ENCODE peak calls at places on chromosomes 5 and 9, in six cellular contexts. One of them, this sample, is unnamed.

GRCh38 chr5:20974423-20974822 is 986.4 kb upstream of the CDH18 start:
- DNase-seq in pancreas: no peak
- DNase-seq in hepatocyte: no peak
- DNase-seq in dorsolateral prefrontal cortex: no peak
- DNase-seq in Caco-2: no peak
- DNase-seq in psoas muscle: no peak
- DNase-seq in this sample: no peak

GRCh38 chr9:7174301-7174700 is 416.5 kb downstream of the KDM4C start:
- DNase-seq in hepatocyte: no peak
- DNase-seq in dorsolateral prefrontal cortex: no peak
- DNase-seq in Caco-2: no peak
- DNase-seq in pancreas: no peak
- DNase-seq in psoas muscle: no peak
- DNase-seq in this sample: no peak

GRCh38 chr9:109323771-109324170 is 2.9 kb upstream of the EPB41L4B start:
- DNase-seq in Caco-2: no peak
- DNase-seq in hepatocyte: no peak
- DNase-seq in dorsolateral prefrontal cortex: no peak
- DNase-seq in psoas muscle: no peak
- DNase-seq in pancreas: no peak
- DNase-seq in this sample: no peak

GRCh38 chr5:80255425-80255751 is 460 bp downstream of the SERINC5 start:
- DNase-seq in psoas muscle: peak; percentile 79
- DNase-seq in hepatocyte: peak; percentile 78
- DNase-seq in dorsolateral prefrontal cortex: peak; percentile 54
- DNase-seq in pancreas: peak; percentile 73
- DNase-seq in Caco-2: peak; percentile 62
- DNase-seq in this sample: peak; percentile 67

GRCh38 chr9:93575706-93576295 is 583 bp upstream of the PHF2 start:
- DNase-seq in Caco-2: no peak
- DNase-seq in psoas muscle: peak; percentile 77
- DNase-seq in hepatocyte: peak; percentile 64
- DNase-seq in pancreas: peak; percentile 59
- DNase-seq in dorsolateral prefrontal cortex: peak; percentile 49
- DNase-seq in this sample: peak; percentile 58

GRCh38 chr5:102733534-102733933 is 21.6 kb upstream of the PAM start:
- DNase-seq in Caco-2: no peak
- DNase-seq in dorsolateral prefrontal cortex: no peak
- DNase-seq in psoas muscle: no peak
- DNase-seq in hepatocyte: no peak
- DNase-seq in pancreas: no peak
- DNase-seq in this sample: no peak

GRCh38 chr5:146079695-146080361 is 25.5 kb downstream of the PLAC8L1 start:
- DNase-seq in psoas muscle: no peak
- DNase-seq in dorsolateral prefrontal cortex: no peak
- DNase-seq in pancreas: no peak
- DNase-seq in Caco-2: no peak
- DNase-seq in hepatocyte: no peak
- DNase-seq in this sample: no peak

GRCh38 chr5:171521219-171521633 is 101.8 kb downstream of the FGF18 start:
- DNase-seq in pancreas: no peak
- DNase-seq in dorsolateral prefrontal cortex: peak; percentile 31
- DNase-seq in Caco-2: no peak
- DNase-seq in psoas muscle: peak; percentile 68
- DNase-seq in hepatocyte: peak; percentile 66
- DNase-seq in this sample: peak; percentile 50

GRCh38 chr5:145840458-145841132 is 5.5 kb upstream of the PRELID2 start:
- DNase-seq in psoas muscle: no peak
- DNase-seq in pancreas: no peak
- DNase-seq in hepatocyte: no peak
- DNase-seq in dorsolateral prefrontal cortex: no peak
- DNase-seq in Caco-2: no peak
- DNase-seq in this sample: no peak

GRCh38 chr9:34974664-34975063 is 14.9 kb upstream of the DNAJB5 start:
- DNase-seq in dorsolateral prefrontal cortex: no peak
- DNase-seq in pancreas: no peak
- DNase-seq in psoas muscle: no peak
- DNase-seq in Caco-2: peak; percentile 2
- DNase-seq in hepatocyte: no peak
- DNase-seq in this sample: no peak

GRCh38 chr5:6501701-6502100 is 53.0 kb downstream of the UBE2QL1 start:
- DNase-seq in dorsolateral prefrontal cortex: no peak
- DNase-seq in psoas muscle: no peak
- DNase-seq in hepatocyte: no peak
- DNase-seq in Caco-2: no peak
- DNase-seq in pancreas: no peak
- DNase-seq in this sample: no peak

GRCh38 chr5:137636846-137637515 is 98.9 kb downstream of the KLHL3 start:
- DNase-seq in psoas muscle: no peak
- DNase-seq in Caco-2: no peak
- DNase-seq in hepatocyte: no peak
- DNase-seq in dorsolateral prefrontal cortex: no peak
- DNase-seq in pancreas: no peak
- DNase-seq in this sample: peak; percentile 25

GRCh38 chr9:122387526-122387925 is 16.7 kb downstream of the PTGS1 start:
- DNase-seq in Caco-2: no peak
- DNase-seq in pancreas: no peak
- DNase-seq in psoas muscle: no peak
- DNase-seq in hepatocyte: no peak
- DNase-seq in dorsolateral prefrontal cortex: no peak
- DNase-seq in this sample: no peak

DNA sequence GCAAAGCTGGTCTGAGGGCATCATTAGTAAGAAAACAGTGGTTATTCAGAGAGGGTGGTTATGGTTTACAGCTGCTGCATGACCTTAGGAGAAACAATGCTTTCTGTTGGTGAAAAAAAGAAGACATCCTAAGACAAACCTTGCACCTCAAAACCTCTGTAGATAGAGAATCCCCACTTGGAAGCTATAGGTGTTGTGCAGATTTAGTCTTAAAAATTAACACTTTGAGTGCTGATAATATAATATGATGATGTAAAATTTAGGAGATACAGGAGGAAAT is 1.4 kb upstream of the PTTG1 start:
- DNase-seq in dorsolateral prefrontal cortex: no peak
- DNase-seq in psoas muscle: no peak
- DNase-seq in pancreas: no peak
- DNase-seq in hepatocyte: no peak
- DNase-seq in Caco-2: no peak
- DNase-seq in this sample: no peak
- H3K4me3 ChIP-seq in dorsolateral prefrontal cortex: no peak overlapping the region
- H3K4me3 ChIP-seq in psoas muscle: no peak overlapping the region
- H3K4me3 ChIP-seq in pancreas: no peak overlapping the region
- H3K4me3 ChIP-seq in hepatocyte: no peak overlapping the region
- H3K4me3 ChIP-seq in Caco-2: no peak overlapping the region
- H3K4me3 ChIP-seq in this sample: no peak overlapping the region

DNA sequence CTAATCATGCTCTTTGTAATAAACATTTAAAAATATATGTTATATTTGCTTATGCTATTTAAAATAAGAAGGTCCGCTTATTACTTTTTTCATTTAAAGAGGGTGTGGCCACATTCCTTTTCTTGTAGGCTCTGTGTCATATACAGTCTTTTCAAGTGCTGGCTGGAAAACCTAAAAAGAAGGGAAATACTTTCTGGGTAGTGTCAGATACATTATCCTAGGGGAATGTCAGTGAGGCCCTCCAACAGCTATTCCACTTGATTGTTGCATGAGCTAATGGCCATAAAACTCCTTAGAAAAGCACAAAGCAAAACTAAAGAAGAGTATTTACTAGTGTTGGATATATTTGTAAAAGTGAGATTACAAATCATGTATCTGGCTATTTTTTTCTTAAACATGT is 780 bp downstream of the ANXA1 start:
- DNase-seq in dorsolateral prefrontal cortex: no peak
- DNase-seq in psoas muscle: no peak
- DNase-seq in pancreas: no peak
- DNase-seq in hepatocyte: peak; percentile 34
- DNase-seq in Caco-2: no peak
- DNase-seq in this sample: no peak
- H3K4me3 ChIP-seq in dorsolateral prefrontal cortex: peak overlapping the region; percentile 1
- H3K4me3 ChIP-seq in psoas muscle: peak overlapping the region; percentile 65
- H3K4me3 ChIP-seq in pancreas: no peak overlapping the region
- H3K4me3 ChIP-seq in hepatocyte: peak overlapping the region; percentile 20
- H3K4me3 ChIP-seq in Caco-2: no peak overlapping the region
- H3K4me3 ChIP-seq in this sample: no peak overlapping the region

GRCh38 chr9:136088481-136088938 is 6.6 kb downstream of the NACC2 start:
- DNase-seq in pancreas: peak; percentile 24
- DNase-seq in dorsolateral prefrontal cortex: no peak
- DNase-seq in hepatocyte: no peak
- DNase-seq in Caco-2: no peak
- DNase-seq in psoas muscle: peak; percentile 56
- DNase-seq in this sample: no peak
- H3K4me3 ChIP-seq in pancreas: no peak overlapping the region
- H3K4me3 ChIP-seq in dorsolateral prefrontal cortex: no peak overlapping the region
- H3K4me3 ChIP-seq in hepatocyte: no peak overlapping the region
- H3K4me3 ChIP-seq in Caco-2: no peak overlapping the region
- H3K4me3 ChIP-seq in psoas muscle: peak overlapping the region; percentile 52
- H3K4me3 ChIP-seq in this sample: no peak overlapping the region

DNA sequence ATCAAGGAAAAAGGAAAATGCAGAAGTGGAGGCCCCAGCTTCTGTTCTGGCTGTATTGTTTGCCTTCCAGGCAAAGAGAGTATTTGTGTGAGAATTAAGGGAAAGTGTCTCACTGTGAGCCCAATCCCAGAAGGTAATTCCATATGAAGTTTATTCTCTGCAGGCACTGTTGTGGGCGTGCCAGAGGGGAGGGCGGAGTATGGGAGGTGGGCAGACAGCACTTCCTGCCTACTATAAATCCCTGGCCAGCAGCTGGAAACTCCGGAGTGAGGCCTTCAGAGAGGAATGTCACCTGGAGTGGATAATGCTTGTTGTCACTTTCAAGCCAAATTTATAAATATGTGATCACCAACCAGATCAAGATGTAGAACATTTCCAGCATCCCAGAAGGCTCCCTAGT is 209.5 kb downstream of the ARHGAP26 start:
- DNase-seq in pancreas: no peak
- DNase-seq in Caco-2: no peak
- DNase-seq in dorsolateral prefrontal cortex: no peak
- DNase-seq in psoas muscle: no peak
- DNase-seq in hepatocyte: no peak
- DNase-seq in this sample: no peak
- H3K4me3 ChIP-seq in pancreas: no peak overlapping the region
- H3K4me3 ChIP-seq in Caco-2: no peak overlapping the region
- H3K4me3 ChIP-seq in dorsolateral prefrontal cortex: no peak overlapping the region
- H3K4me3 ChIP-seq in psoas muscle: no peak overlapping the region
- H3K4me3 ChIP-seq in hepatocyte: no peak overlapping the region
- H3K4me3 ChIP-seq in this sample: no peak overlapping the region

DNA sequence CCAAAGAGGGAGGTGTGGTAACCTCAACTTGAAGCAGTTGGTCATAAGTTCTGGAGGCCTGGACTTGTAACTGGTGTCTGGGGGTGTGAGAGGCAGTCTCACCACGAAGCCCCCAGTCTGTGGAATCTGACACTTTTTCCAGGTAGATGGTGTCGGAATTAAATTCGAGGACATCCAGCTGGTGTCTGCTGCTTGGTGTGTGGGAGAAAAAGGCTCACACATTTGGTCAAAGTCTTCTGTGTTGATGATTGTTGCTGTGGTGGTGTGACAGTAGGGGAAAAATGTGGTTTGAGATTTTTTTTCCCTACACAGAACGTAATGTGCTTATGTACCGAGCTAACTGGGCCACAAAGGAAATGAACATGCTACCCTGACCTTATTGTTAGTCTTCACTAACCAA is 251.9 kb downstream of the MAT2B start:
- DNase-seq in dorsolateral prefrontal cortex: no peak
- DNase-seq in Caco-2: no peak
- DNase-seq in psoas muscle: no peak
- DNase-seq in hepatocyte: no peak
- DNase-seq in pancreas: no peak
- DNase-seq in this sample: no peak
- H3K4me3 ChIP-seq in dorsolateral prefrontal cortex: no peak overlapping the region
- H3K4me3 ChIP-seq in Caco-2: no peak overlapping the region
- H3K4me3 ChIP-seq in psoas muscle: no peak overlapping the region
- H3K4me3 ChIP-seq in hepatocyte: no peak overlapping the region
- H3K4me3 ChIP-seq in pancreas: no peak overlapping the region
- H3K4me3 ChIP-seq in this sample: no peak overlapping the region

GRCh38 chr9:125705893-125706292 is 1.1 kb downstream of the MAPKAP1 start:
- DNase-seq in psoas muscle: no peak
- DNase-seq in hepatocyte: no peak
- DNase-seq in pancreas: no peak
- DNase-seq in dorsolateral prefrontal cortex: no peak
- DNase-seq in Caco-2: no peak
- DNase-seq in this sample: no peak

GRCh38 chr9:125701351-125701750 is 5.7 kb downstream of the MAPKAP1 start:
- DNase-seq in Caco-2: no peak
- DNase-seq in pancreas: no peak
- DNase-seq in psoas muscle: no peak
- DNase-seq in hepatocyte: no peak
- DNase-seq in dorsolateral prefrontal cortex: no peak
- DNase-seq in this sample: no peak

GRCh38 chr9:125700791-125701190 is 6.2 kb downstream of the MAPKAP1 start:
- DNase-seq in psoas muscle: no peak
- DNase-seq in dorsolateral prefrontal cortex: no peak
- DNase-seq in hepatocyte: no peak
- DNase-seq in Caco-2: no peak
- DNase-seq in pancreas: no peak
- DNase-seq in this sample: no peak

GRCh38 chr9:125706661-125707539 is at the start of gene MAPKAP1:
- DNase-seq in Caco-2: peak; percentile 97
- DNase-seq in pancreas: peak; percentile 96
- DNase-seq in dorsolateral prefrontal cortex: peak; percentile 97
- DNase-seq in psoas muscle: peak; percentile 99
- DNase-seq in hepatocyte: peak; percentile 98
- DNase-seq in this sample: peak; percentile 97

GRCh38 chr9:125703662-125704061 is 3.3 kb downstream of the MAPKAP1 start:
- DNase-seq in psoas muscle: no peak
- DNase-seq in Caco-2: no peak
- DNase-seq in hepatocyte: no peak
- DNase-seq in dorsolateral prefrontal cortex: no peak
- DNase-seq in pancreas: no peak
- DNase-seq in this sample: no peak
- H3K4me3 ChIP-seq in psoas muscle: no peak overlapping the region
- H3K4me3 ChIP-seq in Caco-2: no peak overlapping the region
- H3K4me3 ChIP-seq in hepatocyte: no peak overlapping the region
- H3K4me3 ChIP-seq in dorsolateral prefrontal cortex: no peak overlapping the region
- H3K4me3 ChIP-seq in pancreas: no peak overlapping the region
- H3K4me3 ChIP-seq in this sample: no peak overlapping the region

GRCh38 chr5:42306287-42306686 is 117.0 kb upstream of the GHR start:
- DNase-seq in pancreas: no peak
- DNase-seq in psoas muscle: no peak
- DNase-seq in hepatocyte: no peak
- DNase-seq in Caco-2: no peak
- DNase-seq in dorsolateral prefrontal cortex: no peak
- DNase-seq in this sample: no peak
- H3K4me3 ChIP-seq in pancreas: no peak overlapping the region
- H3K4me3 ChIP-seq in psoas muscle: no peak overlapping the region
- H3K4me3 ChIP-seq in hepatocyte: no peak overlapping the region
- H3K4me3 ChIP-seq in Caco-2: no peak overlapping the region
- H3K4me3 ChIP-seq in dorsolateral prefrontal cortex: no peak overlapping the region
- H3K4me3 ChIP-seq in this sample: no peak overlapping the region

GRCh38 chr5:135564305-135564704 is 14.5 kb downstream of the CXCL14 start:
- DNase-seq in psoas muscle: no peak
- DNase-seq in dorsolateral prefrontal cortex: no peak
- DNase-seq in hepatocyte: no peak
- DNase-seq in Caco-2: no peak
- DNase-seq in pancreas: no peak
- DNase-seq in this sample: no peak
- H3K4me3 ChIP-seq in psoas muscle: no peak overlapping the region
- H3K4me3 ChIP-seq in dorsolateral prefrontal cortex: no peak overlapping the region
- H3K4me3 ChIP-seq in hepatocyte: no peak overlapping the region
- H3K4me3 ChIP-seq in Caco-2: no peak overlapping the region
- H3K4me3 ChIP-seq in pancreas: no peak overlapping the region
- H3K4me3 ChIP-seq in this sample: no peak overlapping the region